ENCODE peak calls at places on chromosomes 11 and 22, in five cellular contexts. Q is iris pigment epithelial cell, G is amniotic stem cell, A is uterus, D is Peyer's patch. O is an unnamed sample.

GRCh38 chr22:23984430-23984829 is 4.5 kb downstream of the GSTT2 start:
- DNase-seq in Q (peak), G (no peak), A (no peak), D (peak), O (peak)

GRCh38 chr11:60762851-60763691 is 6.4 kb downstream of the MS4A15 start:
- DNase-seq in Q (no peak), G (no peak), A (no peak), D (no peak), O (no peak)

GRCh38 chr11:78202733-78203167 is 14.0 kb downstream of the USP35 start:
- DNase-seq in Q (no peak), G (no peak), A (no peak), D (peak), O (no peak)

GRCh38 chr11:124915541-124916369 is 3.3 kb upstream of the HEPN1 start:
- DNase-seq in Q (peak), G (no peak), A (no peak), D (no peak), O (no peak)

GRCh38 chr11:75347781-75348613 is 3.5 kb downstream of the ARRB1 start:
- DNase-seq in Q (peak), G (peak), A (peak), D (no peak), O (no peak)

GRCh38 chr11:78535920-78536319 is 38.7 kb downstream of the NARS2 start:
- DNase-seq in Q (peak), G (no peak), A (no peak), D (no peak), O (no peak)

GRCh38 chr11:27621440-27622161 is 78.7 kb downstream of the BDNF start:
- DNase-seq in Q (peak), G (no peak), A (no peak), D (no peak), O (no peak)

GRCh38 chr22:45246060-45246985 is 5.6 kb upstream of the KIAA0930 start:
- DNase-seq in Q (peak), G (peak), A (peak), D (no peak), O (no peak)

GRCh38 chr11:65423516-65424199 is 1.1 kb downstream of the NEAT1 start:
- DNase-seq in Q (peak), G (no peak), A (peak), D (no peak), O (no peak)

GRCh38 chr11:72860592-72860991 is 46.4 kb downstream of the ATG16L2 start:
- DNase-seq in Q (peak), G (no peak), A (no peak), D (no peak), O (no peak)

O was measured in frontal cortex.